ENCODE peak calls at places on chromosomes 16 and 17, in six cellular contexts. One of them, this sample, is unnamed.

GRCh38 chr16:68355447-68356248 is 44.8 kb downstream of the PRMT7 start:
- DNase-seq in heart left ventricle: peak
- DNase-seq in lower leg skin: no peak
- DNase-seq in ACHN: no peak
- DNase-seq in GM12878: no peak
- DNase-seq in amniotic stem cell: no peak
- DNase-seq in this sample: no peak

GRCh38 chr17:33328129-33328528 is 35.0 kb upstream of the ASIC2 start:
- DNase-seq in heart left ventricle: no peak
- DNase-seq in lower leg skin: no peak
- DNase-seq in ACHN: peak
- DNase-seq in GM12878: no peak
- DNase-seq in amniotic stem cell: no peak
- DNase-seq in this sample: no peak

GRCh38 chr17:64216385-64217248 is 46.4 kb downstream of the TEX2 start:
- DNase-seq in heart left ventricle: peak
- DNase-seq in lower leg skin: no peak
- DNase-seq in ACHN: no peak
- DNase-seq in GM12878: peak
- DNase-seq in amniotic stem cell: no peak
- DNase-seq in this sample: no peak

GRCh38 chr17:41404024-41404651 is 6.7 kb upstream of the KRT31 start:
- DNase-seq in heart left ventricle: no peak
- DNase-seq in lower leg skin: no peak
- DNase-seq in ACHN: peak
- DNase-seq in GM12878: no peak
- DNase-seq in amniotic stem cell: peak
- DNase-seq in this sample: no peak

GRCh38 chr17:58341861-58342475 is 10.0 kb downstream of the SUPT4H1 start:
- DNase-seq in heart left ventricle: no peak
- DNase-seq in lower leg skin: no peak
- DNase-seq in ACHN: no peak
- DNase-seq in GM12878: no peak
- DNase-seq in amniotic stem cell: no peak
- DNase-seq in this sample: no peak

GRCh38 chr16:53732296-53732929 is 28.5 kb downstream of the FTO start:
- DNase-seq in heart left ventricle: no peak
- DNase-seq in lower leg skin: no peak
- DNase-seq in ACHN: no peak
- DNase-seq in GM12878: no peak
- DNase-seq in amniotic stem cell: peak
- DNase-seq in this sample: no peak

GRCh38 chr17:47615766-47616424 is 33.8 kb upstream of the KPNB1 start:
- DNase-seq in heart left ventricle: no peak
- DNase-seq in lower leg skin: no peak
- DNase-seq in ACHN: peak
- DNase-seq in GM12878: peak
- DNase-seq in amniotic stem cell: no peak
- DNase-seq in this sample: no peak

GRCh38 chr17:50604470-50604869 is 30.2 kb upstream of the ABCC3 start:
- DNase-seq in heart left ventricle: peak
- DNase-seq in lower leg skin: no peak
- DNase-seq in ACHN: no peak
- DNase-seq in GM12878: no peak
- DNase-seq in amniotic stem cell: no peak
- DNase-seq in this sample: no peak

GRCh38 chr16:66510711-66511614 is 39.0 kb downstream of the TK2 start:
- DNase-seq in heart left ventricle: no peak
- DNase-seq in lower leg skin: peak
- DNase-seq in ACHN: peak
- DNase-seq in GM12878: no peak
- DNase-seq in amniotic stem cell: no peak
- DNase-seq in this sample: peak

GRCh38 chr17:11564483-11565380 is 33.5 kb upstream of the DNAH9 start:
- DNase-seq in heart left ventricle: no peak
- DNase-seq in lower leg skin: no peak
- DNase-seq in ACHN: no peak
- DNase-seq in GM12878: no peak
- DNase-seq in amniotic stem cell: no peak
- DNase-seq in this sample: no peak

GRCh38 chr16:1337486-1337885 is 4.0 kb downstream of the BAIAP3 start:
- DNase-seq in heart left ventricle: no peak
- DNase-seq in lower leg skin: no peak
- DNase-seq in ACHN: no peak
- DNase-seq in GM12878: no peak
- DNase-seq in amniotic stem cell: no peak
- DNase-seq in this sample: no peak

GRCh38 chr16:70254965-70255286 is 3.2 kb upstream of the EXOSC6 start:
- DNase-seq in heart left ventricle: no peak
- DNase-seq in lower leg skin: peak
- DNase-seq in ACHN: no peak
- DNase-seq in GM12878: no peak
- DNase-seq in amniotic stem cell: no peak
- DNase-seq in this sample: no peak

GRCh38 chr16:82753821-82754220 is 127.1 kb downstream of the CDH13 start:
- DNase-seq in heart left ventricle: no peak
- DNase-seq in lower leg skin: no peak
- DNase-seq in ACHN: no peak
- DNase-seq in GM12878: no peak
- DNase-seq in amniotic stem cell: no peak
- DNase-seq in this sample: no peak

GRCh38 chr17:76709077-76709950 is 1.5 kb downstream of the MXRA7 start:
- DNase-seq in heart left ventricle: peak
- DNase-seq in lower leg skin: peak
- DNase-seq in ACHN: peak
- DNase-seq in GM12878: no peak
- DNase-seq in amniotic stem cell: peak
- DNase-seq in this sample: peak

GRCh38 chr17:38825762-38826247 is 684 bp upstream of the CWC25 start:
- DNase-seq in heart left ventricle: no peak
- DNase-seq in lower leg skin: no peak
- DNase-seq in ACHN: no peak
- DNase-seq in GM12878: no peak
- DNase-seq in amniotic stem cell: no peak
- DNase-seq in this sample: no peak

GRCh38 chr17:65750678-65751077 is 189.2 kb upstream of the AXIN2 start:
- DNase-seq in heart left ventricle: peak
- DNase-seq in lower leg skin: peak
- DNase-seq in ACHN: peak
- DNase-seq in GM12878: peak
- DNase-seq in amniotic stem cell: peak
- DNase-seq in this sample: no peak

GRCh38 chr16:68296693-68297092 is 14.1 kb downstream of the SLC7A6OS start:
- DNase-seq in heart left ventricle: no peak
- DNase-seq in lower leg skin: no peak
- DNase-seq in ACHN: no peak
- DNase-seq in GM12878: no peak
- DNase-seq in amniotic stem cell: no peak
- DNase-seq in this sample: no peak

GRCh38 chr17:39235555-39236221 is 9.9 kb upstream of the STAC2 start:
- DNase-seq in heart left ventricle: peak
- DNase-seq in lower leg skin: no peak
- DNase-seq in ACHN: peak
- DNase-seq in GM12878: peak
- DNase-seq in amniotic stem cell: no peak
- DNase-seq in this sample: no peak

GRCh38 chr16:11152205-11152604 is 103.8 kb downstream of the SOCS1 start:
- DNase-seq in heart left ventricle: no peak
- DNase-seq in lower leg skin: no peak
- DNase-seq in ACHN: no peak
- DNase-seq in GM12878: no peak
- DNase-seq in amniotic stem cell: no peak
- DNase-seq in this sample: no peak

GRCh38 chr17:27295945-27296344 is 2.0 kb downstream of the WSB1 start:
- DNase-seq in heart left ventricle: no peak
- DNase-seq in lower leg skin: no peak
- DNase-seq in ACHN: peak
- DNase-seq in GM12878: no peak
- DNase-seq in amniotic stem cell: no peak
- DNase-seq in this sample: no peak

GRCh38 chr17:50051082-50051576 is 4.8 kb upstream of the ITGA3 start:
- DNase-seq in heart left ventricle: no peak
- DNase-seq in lower leg skin: no peak
- DNase-seq in ACHN: peak
- DNase-seq in GM12878: no peak
- DNase-seq in amniotic stem cell: peak
- DNase-seq in this sample: no peak

GRCh38 chr16:58128181-58128631 is 975 bp downstream of the CFAP20 start:
- DNase-seq in heart left ventricle: no peak
- DNase-seq in lower leg skin: no peak
- DNase-seq in ACHN: no peak
- DNase-seq in GM12878: no peak
- DNase-seq in amniotic stem cell: no peak
- DNase-seq in this sample: no peak

GRCh38 chr17:80285237-80285920 is 24.7 kb downstream of the RNF213 start:
- DNase-seq in heart left ventricle: no peak
- DNase-seq in lower leg skin: no peak
- DNase-seq in ACHN: no peak
- DNase-seq in GM12878: no peak
- DNase-seq in amniotic stem cell: no peak
- DNase-seq in this sample: no peak

This sample was measured in coronary artery.